ENCODE peak calls at places on chromosomes 7 and 10, in ten cellular contexts. One of them, this sample, is unnamed.

GRCh38 chr7:45092100-45092930 is 3.5 kb upstream of the NACAD start:
- DNase-seq in EH: peak; percentile 77
- DNase-seq in HFFc6: peak; percentile 66
- DNase-seq in body of pancreas: no peak
- DNase-seq in skeletal muscle cell: no peak
- DNase-seq in WERI-Rb-1: no peak
- DNase-seq in Karpas-422: no peak
- DNase-seq in A549: peak; percentile 56
- DNase-seq in bronchial epithelial cell: peak; percentile 85
- DNase-seq in central memory CD4-positive, alpha-beta T cell: no peak
- DNase-seq in this sample: peak; percentile 62

GRCh38 chr10:119616879-119617580 is 20.3 kb upstream of the TIAL1 start:
- DNase-seq in EH: peak; percentile 46
- DNase-seq in HFFc6: no peak
- DNase-seq in body of pancreas: no peak
- DNase-seq in skeletal muscle cell: no peak
- DNase-seq in WERI-Rb-1: no peak
- DNase-seq in Karpas-422: no peak
- DNase-seq in A549: no peak
- DNase-seq in bronchial epithelial cell: no peak
- DNase-seq in central memory CD4-positive, alpha-beta T cell: no peak
- DNase-seq in this sample: no peak

GRCh38 chr7:116697761-116698160 is 25.8 kb downstream of the MET start:
- DNase-seq in EH: no peak
- DNase-seq in HFFc6: no peak
- DNase-seq in body of pancreas: no peak
- DNase-seq in skeletal muscle cell: no peak
- DNase-seq in WERI-Rb-1: no peak
- DNase-seq in Karpas-422: no peak
- DNase-seq in A549: no peak
- DNase-seq in bronchial epithelial cell: no peak
- DNase-seq in central memory CD4-positive, alpha-beta T cell: no peak
- DNase-seq in this sample: no peak

GRCh38 chr7:133735222-133735621 is 391.9 kb upstream of the LRGUK start:
- DNase-seq in EH: peak; percentile 42
- DNase-seq in HFFc6: no peak
- DNase-seq in body of pancreas: no peak
- DNase-seq in skeletal muscle cell: no peak
- DNase-seq in WERI-Rb-1: no peak
- DNase-seq in Karpas-422: no peak
- DNase-seq in A549: no peak
- DNase-seq in bronchial epithelial cell: peak; percentile 46
- DNase-seq in central memory CD4-positive, alpha-beta T cell: no peak
- DNase-seq in this sample: no peak

GRCh38 chr7:34108150-34108549 is 202.8 kb downstream of the BMPER start:
- DNase-seq in EH: no peak
- DNase-seq in HFFc6: no peak
- DNase-seq in body of pancreas: peak; percentile 25
- DNase-seq in skeletal muscle cell: peak; percentile 36
- DNase-seq in WERI-Rb-1: no peak
- DNase-seq in Karpas-422: no peak
- DNase-seq in A549: no peak
- DNase-seq in bronchial epithelial cell: peak; percentile 12
- DNase-seq in central memory CD4-positive, alpha-beta T cell: no peak
- DNase-seq in this sample: no peak

GRCh38 chr7:157276731-157277562 is 59.9 kb upstream of the DNAJB6 start:
- DNase-seq in EH: peak; percentile 68
- DNase-seq in HFFc6: peak; percentile 30
- DNase-seq in body of pancreas: no peak
- DNase-seq in skeletal muscle cell: no peak
- DNase-seq in WERI-Rb-1: no peak
- DNase-seq in Karpas-422: no peak
- DNase-seq in A549: no peak
- DNase-seq in bronchial epithelial cell: peak; percentile 67
- DNase-seq in central memory CD4-positive, alpha-beta T cell: peak; percentile 39
- DNase-seq in this sample: peak; percentile 53

GRCh38 chr10:100847440-100847839 is 65.3 kb upstream of the SLF2 start:
- DNase-seq in EH: peak; percentile 22
- DNase-seq in HFFc6: peak; percentile 25
- DNase-seq in body of pancreas: no peak
- DNase-seq in skeletal muscle cell: no peak
- DNase-seq in WERI-Rb-1: no peak
- DNase-seq in Karpas-422: no peak
- DNase-seq in A549: peak; percentile 58
- DNase-seq in bronchial epithelial cell: peak; percentile 73
- DNase-seq in central memory CD4-positive, alpha-beta T cell: no peak
- DNase-seq in this sample: peak; percentile 77

GRCh38 chr10:3803295-3803883 is 18.4 kb upstream of the KLF6 start:
- DNase-seq in EH: peak; percentile 42
- DNase-seq in HFFc6: no peak
- DNase-seq in body of pancreas: peak; percentile 79
- DNase-seq in skeletal muscle cell: no peak
- DNase-seq in WERI-Rb-1: peak; percentile 41
- DNase-seq in Karpas-422: no peak
- DNase-seq in A549: no peak
- DNase-seq in bronchial epithelial cell: peak; percentile 82
- DNase-seq in central memory CD4-positive, alpha-beta T cell: no peak
- DNase-seq in this sample: no peak

GRCh38 chr7:2141656-2142055 is 91.1 kb downstream of the MAD1L1 start:
- DNase-seq in EH: no peak
- DNase-seq in HFFc6: no peak
- DNase-seq in body of pancreas: no peak
- DNase-seq in skeletal muscle cell: no peak
- DNase-seq in WERI-Rb-1: no peak
- DNase-seq in Karpas-422: no peak
- DNase-seq in A549: no peak
- DNase-seq in bronchial epithelial cell: no peak
- DNase-seq in central memory CD4-positive, alpha-beta T cell: no peak
- DNase-seq in this sample: no peak

GRCh38 chr7:104137971-104138370 is 69.8 kb downstream of the ORC5 start:
- DNase-seq in EH: peak; percentile 82
- DNase-seq in HFFc6: peak; percentile 84
- DNase-seq in body of pancreas: no peak
- DNase-seq in skeletal muscle cell: peak; percentile 6
- DNase-seq in WERI-Rb-1: no peak
- DNase-seq in Karpas-422: no peak
- DNase-seq in A549: no peak
- DNase-seq in bronchial epithelial cell: peak; percentile 41
- DNase-seq in central memory CD4-positive, alpha-beta T cell: no peak
- DNase-seq in this sample: peak; percentile 81

GRCh38 chr7:44463169-44463808 is 27.2 kb downstream of the NUDCD3 start:
- DNase-seq in EH: peak; percentile 26
- DNase-seq in HFFc6: no peak
- DNase-seq in body of pancreas: no peak
- DNase-seq in skeletal muscle cell: no peak
- DNase-seq in WERI-Rb-1: no peak
- DNase-seq in Karpas-422: peak; percentile 68
- DNase-seq in A549: peak; percentile 14
- DNase-seq in bronchial epithelial cell: peak; percentile 22
- DNase-seq in central memory CD4-positive, alpha-beta T cell: no peak
- DNase-seq in this sample: no peak

GRCh38 chr10:60044221-60044620 is 137.9 kb upstream of the CCDC6 start:
- DNase-seq in EH: peak; percentile 28
- DNase-seq in HFFc6: no peak
- DNase-seq in body of pancreas: no peak
- DNase-seq in skeletal muscle cell: peak; percentile 25
- DNase-seq in WERI-Rb-1: no peak
- DNase-seq in Karpas-422: no peak
- DNase-seq in A549: no peak
- DNase-seq in bronchial epithelial cell: peak; percentile 5
- DNase-seq in central memory CD4-positive, alpha-beta T cell: no peak
- DNase-seq in this sample: peak; percentile 9

This sample was measured in A172.